ENCODE peak calls at places on chromosome 13, in seven cellular contexts. One of them, this sample, is unnamed.

GRCh38 chr13:51594432-51594831 is 10.2 kb downstream of the WDFY2 start:
- DNase-seq in tibial nerve: no peak
- DNase-seq in activated T-helper 1 cell treated with anti-CD3 and anti-CD28 coated beads, Interleukin-2, amount 50 U/mL, for 16 hours: no peak
- DNase-seq in stimulated activated CD4-positive, alpha-beta T cell treated with anti-CD3 and anti-CD28 coated beads, Interleukin-4, amount 100 ng/mL, for 48 hours: no peak
- DNase-seq in naive thymus-derived CD4-positive, alpha-beta T cell: no peak
- DNase-seq in ureter: no peak
- DNase-seq in CD4-positive, alpha-beta T cell: no peak
- DNase-seq in this sample: no peak

GRCh38 chr13:74575729-74576125 is 441.5 kb upstream of the KLF12 start:
- DNase-seq in CD4-positive, alpha-beta T cell: peak
- DNase-seq in stimulated activated CD4-positive, alpha-beta T cell treated with anti-CD3 and anti-CD28 coated beads, Interleukin-4, amount 100 ng/mL, for 48 hours: peak
- DNase-seq in naive thymus-derived CD4-positive, alpha-beta T cell: peak
- DNase-seq in ureter: peak
- DNase-seq in tibial nerve: peak
- DNase-seq in activated T-helper 1 cell treated with anti-CD3 and anti-CD28 coated beads, Interleukin-2, amount 50 U/mL, for 16 hours: peak
- DNase-seq in this sample: peak

GRCh38 chr13:49439609-49440008 is 4.3 kb downstream of the CAB39L start:
- DNase-seq in tibial nerve: no peak
- DNase-seq in ureter: no peak
- DNase-seq in naive thymus-derived CD4-positive, alpha-beta T cell: no peak
- DNase-seq in activated T-helper 1 cell treated with anti-CD3 and anti-CD28 coated beads, Interleukin-2, amount 50 U/mL, for 16 hours: no peak
- DNase-seq in stimulated activated CD4-positive, alpha-beta T cell treated with anti-CD3 and anti-CD28 coated beads, Interleukin-4, amount 100 ng/mL, for 48 hours: no peak
- DNase-seq in CD4-positive, alpha-beta T cell: no peak
- DNase-seq in this sample: no peak

GRCh38 chr13:110575322-110576069 is 14.0 kb upstream of the RAB20 start:
- DNase-seq in tibial nerve: peak
- DNase-seq in activated T-helper 1 cell treated with anti-CD3 and anti-CD28 coated beads, Interleukin-2, amount 50 U/mL, for 16 hours: no peak
- DNase-seq in naive thymus-derived CD4-positive, alpha-beta T cell: no peak
- DNase-seq in ureter: no peak
- DNase-seq in stimulated activated CD4-positive, alpha-beta T cell treated with anti-CD3 and anti-CD28 coated beads, Interleukin-4, amount 100 ng/mL, for 48 hours: no peak
- DNase-seq in CD4-positive, alpha-beta T cell: no peak
- DNase-seq in this sample: no peak

GRCh38 chr13:113050856-113051431 is 54.6 kb upstream of the F7 start:
- DNase-seq in ureter: no peak
- DNase-seq in naive thymus-derived CD4-positive, alpha-beta T cell: no peak
- DNase-seq in tibial nerve: no peak
- DNase-seq in activated T-helper 1 cell treated with anti-CD3 and anti-CD28 coated beads, Interleukin-2, amount 50 U/mL, for 16 hours: no peak
- DNase-seq in stimulated activated CD4-positive, alpha-beta T cell treated with anti-CD3 and anti-CD28 coated beads, Interleukin-4, amount 100 ng/mL, for 48 hours: no peak
- DNase-seq in CD4-positive, alpha-beta T cell: no peak
- DNase-seq in this sample: no peak

GRCh38 chr13:93318538-93318937 is 91.9 kb downstream of the GPC6 start:
- DNase-seq in CD4-positive, alpha-beta T cell: no peak
- DNase-seq in activated T-helper 1 cell treated with anti-CD3 and anti-CD28 coated beads, Interleukin-2, amount 50 U/mL, for 16 hours: no peak
- DNase-seq in naive thymus-derived CD4-positive, alpha-beta T cell: no peak
- DNase-seq in tibial nerve: no peak
- DNase-seq in ureter: no peak
- DNase-seq in stimulated activated CD4-positive, alpha-beta T cell treated with anti-CD3 and anti-CD28 coated beads, Interleukin-4, amount 100 ng/mL, for 48 hours: no peak
- DNase-seq in this sample: peak

GRCh38 chr13:77810891-77811290 is 107.7 kb downstream of the EDNRB start:
- DNase-seq in activated T-helper 1 cell treated with anti-CD3 and anti-CD28 coated beads, Interleukin-2, amount 50 U/mL, for 16 hours: no peak
- DNase-seq in ureter: no peak
- DNase-seq in stimulated activated CD4-positive, alpha-beta T cell treated with anti-CD3 and anti-CD28 coated beads, Interleukin-4, amount 100 ng/mL, for 48 hours: no peak
- DNase-seq in naive thymus-derived CD4-positive, alpha-beta T cell: no peak
- DNase-seq in tibial nerve: no peak
- DNase-seq in CD4-positive, alpha-beta T cell: no peak
- DNase-seq in this sample: no peak

GRCh38 chr13:50275392-50276063 is 260.3 kb downstream of the KCNRG start:
- DNase-seq in ureter: no peak
- DNase-seq in tibial nerve: no peak
- DNase-seq in stimulated activated CD4-positive, alpha-beta T cell treated with anti-CD3 and anti-CD28 coated beads, Interleukin-4, amount 100 ng/mL, for 48 hours: peak
- DNase-seq in activated T-helper 1 cell treated with anti-CD3 and anti-CD28 coated beads, Interleukin-2, amount 50 U/mL, for 16 hours: no peak
- DNase-seq in CD4-positive, alpha-beta T cell: no peak
- DNase-seq in naive thymus-derived CD4-positive, alpha-beta T cell: no peak
- DNase-seq in this sample: no peak

GRCh38 chr13:38566526-38566925 is 120.4 kb upstream of the FREM2 start:
- DNase-seq in tibial nerve: no peak
- DNase-seq in activated T-helper 1 cell treated with anti-CD3 and anti-CD28 coated beads, Interleukin-2, amount 50 U/mL, for 16 hours: no peak
- DNase-seq in stimulated activated CD4-positive, alpha-beta T cell treated with anti-CD3 and anti-CD28 coated beads, Interleukin-4, amount 100 ng/mL, for 48 hours: no peak
- DNase-seq in ureter: no peak
- DNase-seq in naive thymus-derived CD4-positive, alpha-beta T cell: no peak
- DNase-seq in CD4-positive, alpha-beta T cell: no peak
- DNase-seq in this sample: no peak

GRCh38 chr13:42798118-42798517 is 16.7 kb downstream of the FAM216B start:
- DNase-seq in CD4-positive, alpha-beta T cell: no peak
- DNase-seq in stimulated activated CD4-positive, alpha-beta T cell treated with anti-CD3 and anti-CD28 coated beads, Interleukin-4, amount 100 ng/mL, for 48 hours: no peak
- DNase-seq in tibial nerve: no peak
- DNase-seq in naive thymus-derived CD4-positive, alpha-beta T cell: no peak
- DNase-seq in ureter: no peak
- DNase-seq in activated T-helper 1 cell treated with anti-CD3 and anti-CD28 coated beads, Interleukin-2, amount 50 U/mL, for 16 hours: no peak
- DNase-seq in this sample: no peak

GRCh38 chr13:106851251-106851650 is 283.3 kb upstream of the ARGLU1 start:
- DNase-seq in ureter: no peak
- DNase-seq in tibial nerve: no peak
- DNase-seq in CD4-positive, alpha-beta T cell: no peak
- DNase-seq in stimulated activated CD4-positive, alpha-beta T cell treated with anti-CD3 and anti-CD28 coated beads, Interleukin-4, amount 100 ng/mL, for 48 hours: no peak
- DNase-seq in activated T-helper 1 cell treated with anti-CD3 and anti-CD28 coated beads, Interleukin-2, amount 50 U/mL, for 16 hours: no peak
- DNase-seq in naive thymus-derived CD4-positive, alpha-beta T cell: no peak
- DNase-seq in this sample: peak

GRCh38 chr13:29484236-29484635 is 111.3 kb downstream of the SLC7A1 start:
- DNase-seq in activated T-helper 1 cell treated with anti-CD3 and anti-CD28 coated beads, Interleukin-2, amount 50 U/mL, for 16 hours: no peak
- DNase-seq in tibial nerve: no peak
- DNase-seq in CD4-positive, alpha-beta T cell: no peak
- DNase-seq in ureter: no peak
- DNase-seq in stimulated activated CD4-positive, alpha-beta T cell treated with anti-CD3 and anti-CD28 coated beads, Interleukin-4, amount 100 ng/mL, for 48 hours: no peak
- DNase-seq in naive thymus-derived CD4-positive, alpha-beta T cell: no peak
- DNase-seq in this sample: no peak

GRCh38 chr13:44040754-44041100 is 161.0 kb downstream of the LACC1 start:
- DNase-seq in CD4-positive, alpha-beta T cell: no peak
- DNase-seq in ureter: no peak
- DNase-seq in activated T-helper 1 cell treated with anti-CD3 and anti-CD28 coated beads, Interleukin-2, amount 50 U/mL, for 16 hours: no peak
- DNase-seq in tibial nerve: no peak
- DNase-seq in naive thymus-derived CD4-positive, alpha-beta T cell: no peak
- DNase-seq in stimulated activated CD4-positive, alpha-beta T cell treated with anti-CD3 and anti-CD28 coated beads, Interleukin-4, amount 100 ng/mL, for 48 hours: no peak
- DNase-seq in this sample: peak

GRCh38 chr13:80871481-80871880 is 530.6 kb upstream of the SPRY2 start:
- DNase-seq in ureter: no peak
- DNase-seq in activated T-helper 1 cell treated with anti-CD3 and anti-CD28 coated beads, Interleukin-2, amount 50 U/mL, for 16 hours: no peak
- DNase-seq in CD4-positive, alpha-beta T cell: no peak
- DNase-seq in tibial nerve: no peak
- DNase-seq in stimulated activated CD4-positive, alpha-beta T cell treated with anti-CD3 and anti-CD28 coated beads, Interleukin-4, amount 100 ng/mL, for 48 hours: no peak
- DNase-seq in naive thymus-derived CD4-positive, alpha-beta T cell: no peak
- DNase-seq in this sample: peak